ENCODE peak calls at places on chromosomes 12 and 14, in five cellular contexts. One of them, this sample, is unnamed.

GRCh38 chr12:84727964-84728363 is 184.6 kb downstream of the SLC6A15 start:
- DNase-seq in CD4-positive, alpha-beta memory T cell: no peak
- DNase-seq in ascending aorta: no peak
- DNase-seq in A549: no peak
- DNase-seq in Peyer's patch: no peak
- DNase-seq in this sample: peak; percentile 48

GRCh38 chr14:22159049-22159448 is 430.0 kb downstream of the DAD1 start:
- DNase-seq in Peyer's patch: no peak
- DNase-seq in ascending aorta: no peak
- DNase-seq in CD4-positive, alpha-beta memory T cell: no peak
- DNase-seq in A549: no peak
- DNase-seq in this sample: no peak

GRCh38 chr14:26820101-26820500 is 222.3 kb upstream of the NOVA1 start:
- DNase-seq in ascending aorta: no peak
- DNase-seq in CD4-positive, alpha-beta memory T cell: no peak
- DNase-seq in Peyer's patch: no peak
- DNase-seq in A549: no peak
- DNase-seq in this sample: no peak

GRCh38 chr14:101248840-101249675 is 312.2 kb upstream of the DIO3 start:
- DNase-seq in CD4-positive, alpha-beta memory T cell: no peak
- DNase-seq in Peyer's patch: no peak
- DNase-seq in A549: no peak
- DNase-seq in ascending aorta: no peak
- DNase-seq in this sample: no peak

GRCh38 chr14:34359423-34360120 is 102.5 kb downstream of the SPTSSA start:
- DNase-seq in ascending aorta: no peak
- DNase-seq in CD4-positive, alpha-beta memory T cell: no peak
- DNase-seq in Peyer's patch: no peak
- DNase-seq in A549: no peak
- DNase-seq in this sample: no peak

GRCh38 chr12:10205251-10205807 is 7.3 kb upstream of the GABARAPL1 start:
- DNase-seq in Peyer's patch: no peak
- DNase-seq in ascending aorta: no peak
- DNase-seq in CD4-positive, alpha-beta memory T cell: no peak
- DNase-seq in A549: no peak
- DNase-seq in this sample: no peak

GRCh38 chr12:64583395-64584172 is 26.7 kb upstream of the RASSF3 start:
- DNase-seq in CD4-positive, alpha-beta memory T cell: no peak
- DNase-seq in A549: no peak
- DNase-seq in Peyer's patch: no peak
- DNase-seq in ascending aorta: no peak
- DNase-seq in this sample: peak; percentile 48

GRCh38 chr12:24752763-24753462 is 196.0 kb downstream of the BCAT1 start:
- DNase-seq in CD4-positive, alpha-beta memory T cell: no peak
- DNase-seq in ascending aorta: no peak
- DNase-seq in A549: no peak
- DNase-seq in Peyer's patch: no peak
- DNase-seq in this sample: no peak

GRCh38 chr12:9087087-9087835 is 28.5 kb downstream of the A2M start:
- DNase-seq in Peyer's patch: no peak
- DNase-seq in A549: no peak
- DNase-seq in ascending aorta: no peak
- DNase-seq in CD4-positive, alpha-beta memory T cell: no peak
- DNase-seq in this sample: no peak

GRCh38 chr12:114703060-114703493 is 19.1 kb upstream of the TBX3 start:
- DNase-seq in Peyer's patch: no peak
- DNase-seq in A549: no peak
- DNase-seq in ascending aorta: no peak
- DNase-seq in CD4-positive, alpha-beta memory T cell: no peak
- DNase-seq in this sample: no peak

GRCh38 chr12:94242871-94243270 is 94.5 kb downstream of the PLXNC1 start:
- DNase-seq in A549: no peak
- DNase-seq in Peyer's patch: no peak
- DNase-seq in CD4-positive, alpha-beta memory T cell: no peak
- DNase-seq in ascending aorta: no peak
- DNase-seq in this sample: no peak

GRCh38 chr12:85803231-85803630 is 33.0 kb downstream of the RASSF9 start:
- DNase-seq in Peyer's patch: no peak
- DNase-seq in ascending aorta: no peak
- DNase-seq in A549: no peak
- DNase-seq in CD4-positive, alpha-beta memory T cell: no peak
- DNase-seq in this sample: peak; percentile 34

GRCh38 chr12:42779186-42779859 is 189.8 kb upstream of the PRICKLE1 start:
- DNase-seq in ascending aorta: no peak
- DNase-seq in CD4-positive, alpha-beta memory T cell: no peak
- DNase-seq in A549: no peak
- DNase-seq in Peyer's patch: no peak
- DNase-seq in this sample: no peak

GRCh38 chr14:38238332-38238731 is 17.6 kb downstream of the CLEC14A start:
- DNase-seq in A549: no peak
- DNase-seq in ascending aorta: no peak
- DNase-seq in CD4-positive, alpha-beta memory T cell: no peak
- DNase-seq in Peyer's patch: no peak
- DNase-seq in this sample: no peak

GRCh38 chr14:69853774-69854173 is 25.4 kb upstream of the SMOC1 start:
- DNase-seq in Peyer's patch: no peak
- DNase-seq in ascending aorta: no peak
- DNase-seq in CD4-positive, alpha-beta memory T cell: no peak
- DNase-seq in A549: no peak
- DNase-seq in this sample: no peak

GRCh38 chr12:111439657-111440151 is 34.0 kb downstream of the SH2B3 start:
- DNase-seq in ascending aorta: no peak
- DNase-seq in CD4-positive, alpha-beta memory T cell: no peak
- DNase-seq in Peyer's patch: no peak
- DNase-seq in A549: no peak
- DNase-seq in this sample: no peak

GRCh38 chr12:32270818-32271710 is 128.3 kb upstream of the FGD4 start:
- DNase-seq in A549: no peak
- DNase-seq in CD4-positive, alpha-beta memory T cell: no peak
- DNase-seq in ascending aorta: no peak
- DNase-seq in Peyer's patch: no peak
- DNase-seq in this sample: peak; percentile 52

GRCh38 chr14:96139879-96140278 is 64.8 kb upstream of the BDKRB2 start:
- DNase-seq in A549: no peak
- DNase-seq in CD4-positive, alpha-beta memory T cell: no peak
- DNase-seq in ascending aorta: no peak
- DNase-seq in Peyer's patch: no peak
- DNase-seq in this sample: no peak

GRCh38 chr12:106521901-106522300 is 60.9 kb upstream of the RFX4 start:
- DNase-seq in ascending aorta: no peak
- DNase-seq in A549: no peak
- DNase-seq in CD4-positive, alpha-beta memory T cell: no peak
- DNase-seq in Peyer's patch: no peak
- DNase-seq in this sample: no peak

GRCh38 chr12:82797480-82797879 is 110.8 kb downstream of the TMTC2 start:
- DNase-seq in ascending aorta: no peak
- DNase-seq in A549: no peak
- DNase-seq in CD4-positive, alpha-beta memory T cell: no peak
- DNase-seq in Peyer's patch: no peak
- DNase-seq in this sample: no peak

GRCh38 chr14:75221797-75222196 is 45.4 kb upstream of the TMED10 start:
- DNase-seq in CD4-positive, alpha-beta memory T cell: no peak
- DNase-seq in Peyer's patch: no peak
- DNase-seq in A549: no peak
- DNase-seq in ascending aorta: no peak
- DNase-seq in this sample: no peak

GRCh38 chr12:84920331-84920730 is 7.7 kb upstream of the SLC6A15 start:
- DNase-seq in Peyer's patch: no peak
- DNase-seq in CD4-positive, alpha-beta memory T cell: no peak
- DNase-seq in ascending aorta: no peak
- DNase-seq in A549: no peak
- DNase-seq in this sample: no peak

DNA sequence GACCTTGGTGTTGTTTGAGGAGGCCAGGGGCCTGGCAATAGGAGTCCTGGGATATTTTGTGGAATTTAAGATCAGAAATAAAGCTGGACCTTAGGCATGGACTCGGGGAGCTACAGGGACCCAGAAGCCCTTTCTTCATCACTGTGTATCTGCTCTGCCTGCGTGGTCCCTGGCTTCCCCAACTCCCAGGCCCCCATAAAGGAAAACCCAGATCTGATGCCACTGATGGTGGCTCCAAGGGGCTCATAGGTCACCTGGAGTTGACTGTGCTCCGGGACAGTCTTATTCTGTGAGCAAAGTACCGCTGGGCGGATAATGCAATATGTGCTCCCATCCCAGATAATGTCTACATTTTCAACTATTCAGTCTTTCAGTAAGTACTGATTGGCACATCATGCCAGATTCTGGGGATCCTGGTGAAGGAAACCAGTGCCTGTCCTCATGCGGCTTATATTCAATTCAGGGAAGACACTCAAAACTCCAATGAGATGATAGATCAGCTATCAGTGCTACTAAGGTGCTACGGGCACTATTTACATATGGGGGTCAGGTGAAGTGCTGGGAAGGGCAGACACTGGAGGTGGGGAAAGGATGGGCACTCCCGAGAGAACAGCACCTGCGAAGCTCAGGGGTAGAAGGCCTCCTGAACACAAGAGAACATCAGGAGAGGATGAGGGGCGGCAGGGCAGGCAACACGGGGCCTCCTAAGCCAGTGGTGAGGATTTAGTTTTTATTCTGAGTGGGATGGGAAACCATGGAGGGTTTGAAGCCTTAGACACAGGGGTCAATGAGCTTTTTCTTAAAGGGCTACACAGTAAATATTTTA is 5.5 kb upstream of the SELPLG start:
- DNase-seq in ascending aorta: peak; percentile 37
- DNase-seq in CD4-positive, alpha-beta memory T cell: no peak
- DNase-seq in A549: no peak
- DNase-seq in Peyer's patch: no peak
- DNase-seq in this sample: no peak
- H3K27ac ChIP-seq in ascending aorta: peak overlapping the region; percentile 41
- H3K27ac ChIP-seq in CD4-positive, alpha-beta memory T cell: no peak overlapping the region
- H3K27ac ChIP-seq in A549: no peak overlapping the region
- H3K27ac ChIP-seq in Peyer's patch: no peak overlapping the region
- H3K27ac ChIP-seq in this sample: no peak overlapping the region

DNA sequence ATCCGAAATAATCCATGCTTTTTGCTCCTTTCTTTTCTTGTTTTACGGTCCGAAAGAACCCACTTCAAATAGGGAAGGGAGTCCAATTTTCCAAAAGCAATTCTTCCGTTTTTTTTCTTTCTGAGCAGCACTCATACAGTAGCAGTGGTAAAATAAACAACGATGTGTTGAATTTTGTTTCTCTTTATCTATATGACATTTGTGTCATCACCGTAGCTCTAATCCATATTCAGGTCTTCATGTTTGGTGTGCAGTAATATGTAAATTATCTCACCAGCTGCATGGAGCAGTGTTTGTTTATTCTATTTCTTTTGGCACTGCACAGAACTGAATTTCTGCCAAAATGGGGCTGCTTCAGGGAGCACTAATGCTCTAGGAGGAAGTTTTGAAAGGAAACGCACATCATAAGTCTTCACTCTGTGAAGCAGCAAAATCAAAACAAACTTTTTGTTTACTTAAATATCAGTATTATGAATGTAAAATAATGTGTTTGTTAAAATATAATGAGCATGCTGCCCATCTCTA is 130.0 kb upstream of the NPAS3 start:
- DNase-seq in Peyer's patch: no peak
- DNase-seq in A549: no peak
- DNase-seq in ascending aorta: no peak
- DNase-seq in CD4-positive, alpha-beta memory T cell: no peak
- DNase-seq in this sample: peak; percentile 55
- H3K27ac ChIP-seq in Peyer's patch: no peak overlapping the region
- H3K27ac ChIP-seq in A549: no peak overlapping the region
- H3K27ac ChIP-seq in ascending aorta: no peak overlapping the region
- H3K27ac ChIP-seq in CD4-positive, alpha-beta memory T cell: no peak overlapping the region
- H3K27ac ChIP-seq in this sample: peak overlapping the region; percentile 39

DNA sequence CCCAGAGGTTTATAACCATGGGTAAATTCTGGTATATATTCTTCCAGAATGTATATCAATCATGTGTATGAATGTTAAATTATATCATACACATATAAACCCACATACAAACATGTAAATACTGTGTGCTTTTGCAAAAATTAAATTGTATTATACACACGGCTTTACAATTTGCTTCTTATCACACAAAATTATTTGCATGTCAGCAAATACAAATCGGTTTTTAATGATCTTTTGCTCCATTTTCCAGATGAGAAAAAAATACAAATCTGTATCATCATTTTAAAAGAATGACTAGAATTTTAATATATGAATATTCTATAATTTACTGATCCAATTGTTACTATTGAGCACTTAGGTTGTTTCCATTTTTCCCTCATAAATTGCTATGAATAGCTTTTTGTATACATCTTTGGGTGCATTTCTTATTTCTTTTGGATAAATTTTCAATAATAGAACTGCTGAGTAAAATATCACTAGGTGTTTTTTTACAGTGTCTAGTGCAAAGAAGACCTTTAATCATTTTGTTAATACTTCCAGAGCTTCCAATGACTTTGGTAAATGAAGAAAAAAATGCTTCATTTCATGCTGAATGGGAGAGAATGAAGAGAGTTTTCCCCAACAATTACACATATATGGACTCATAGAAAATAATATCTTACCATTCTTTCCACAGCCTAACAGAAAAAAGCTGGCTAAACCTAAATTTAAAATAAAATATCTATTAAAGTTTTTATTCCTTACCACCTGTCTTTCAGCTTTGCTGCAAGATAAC is 3.5 kb downstream of the LYZ start:
- DNase-seq in ascending aorta: no peak
- DNase-seq in CD4-positive, alpha-beta memory T cell: no peak
- DNase-seq in Peyer's patch: no peak
- DNase-seq in A549: no peak
- DNase-seq in this sample: no peak
- H3K27ac ChIP-seq in ascending aorta: no peak overlapping the region
- H3K27ac ChIP-seq in CD4-positive, alpha-beta memory T cell: no peak overlapping the region
- H3K27ac ChIP-seq in Peyer's patch: no peak overlapping the region
- H3K27ac ChIP-seq in A549: no peak overlapping the region
- H3K27ac ChIP-seq in this sample: no peak overlapping the region

DNA sequence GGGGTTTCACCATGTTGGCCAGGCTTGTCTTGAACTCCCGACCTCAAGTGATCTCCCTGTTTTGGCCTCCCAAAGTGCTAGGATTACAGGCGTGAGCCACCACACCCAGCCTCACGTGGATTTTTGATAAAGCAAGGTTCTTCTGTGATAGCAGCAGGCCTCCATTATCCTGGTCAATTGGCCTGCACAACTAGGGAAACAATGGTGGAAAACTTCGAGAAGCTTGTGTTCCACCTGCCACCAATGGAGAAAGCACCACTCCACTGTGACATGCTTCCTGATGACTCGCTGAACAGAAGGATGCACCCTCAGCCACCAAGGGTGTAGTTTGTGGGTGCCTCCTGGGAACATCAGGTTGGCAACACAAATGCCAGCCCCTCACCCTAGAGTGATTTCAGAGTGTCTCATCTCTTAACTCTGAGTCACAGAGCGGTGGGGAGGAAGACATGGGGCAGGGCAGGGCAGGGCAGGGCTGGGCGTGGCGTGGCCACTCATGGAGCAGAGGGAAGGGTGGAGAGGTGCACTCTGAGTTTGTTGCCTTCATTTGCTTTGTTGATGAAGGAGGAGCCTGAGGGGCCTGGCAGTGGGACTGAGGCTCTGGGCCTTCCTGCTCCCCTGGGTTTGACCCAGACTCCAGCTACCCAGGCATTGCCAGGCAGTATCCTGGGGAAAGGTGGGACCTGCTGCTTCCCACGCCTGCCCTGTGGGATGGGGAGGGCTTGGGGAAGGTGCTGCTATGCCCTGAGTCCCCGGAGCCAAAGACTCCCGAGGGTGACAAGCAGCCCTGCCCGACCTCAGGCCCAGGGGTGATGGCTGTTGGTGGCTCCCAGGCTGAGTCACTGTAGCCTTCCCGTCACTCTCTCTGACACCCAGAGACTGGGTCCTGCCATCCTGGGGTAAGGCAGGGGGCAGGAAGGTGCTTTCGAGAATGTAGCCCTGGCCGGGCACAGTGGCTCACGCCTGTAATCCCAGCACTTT is 18.0 kb upstream of the ANKRD9 start:
- DNase-seq in Peyer's patch: peak; percentile 81
- DNase-seq in A549: peak; percentile 62
- DNase-seq in ascending aorta: no peak
- DNase-seq in CD4-positive, alpha-beta memory T cell: no peak
- DNase-seq in this sample: no peak
- H3K27ac ChIP-seq in Peyer's patch: peak overlapping the region; percentile 70
- H3K27ac ChIP-seq in A549: peak overlapping the region; percentile 85
- H3K27ac ChIP-seq in ascending aorta: no peak overlapping the region
- H3K27ac ChIP-seq in CD4-positive, alpha-beta memory T cell: no peak overlapping the region
- H3K27ac ChIP-seq in this sample: peak overlapping the region; percentile 51

This sample was measured in A673.